ENCODE peak calls at places on chromosomes 4 and X, in four cellular contexts. A is tibial artery; D is CD4-positive, alpha-beta memory T cell; R is heart left ventricle. Y is an unnamed sample.

GRCh38 chrX:32448320-32448719 is 763.0 kb downstream of the DMD start:
- DNase-seq in D (peak; percentile 41), A (no peak), R (no peak), Y (no peak)

GRCh38 chr4:8769645-8770517 is 101.8 kb downstream of the HMX1 start:
- DNase-seq in R (peak; percentile 13), D (no peak), A (no peak), Y (no peak)

GRCh38 chr4:184262901-184263300 is 45.2 kb upstream of the ENPP6 start:
- DNase-seq in D (no peak), R (no peak), A (no peak), Y (no peak)

GRCh38 chrX:18424482-18425198 is 768 bp upstream of the CDKL5 start:
- DNase-seq in A (no peak), R (peak; percentile 28), D (peak; percentile 18), Y (peak; percentile 75)

GRCh38 chr4:5993876-5994811 is 24.1 kb downstream of the C4orf50 start:
- DNase-seq in A (no peak), D (no peak), R (no peak), Y (no peak)

GRCh38 chrX:65273152-65273551 is 261.4 kb downstream of the LAS1L start:
- DNase-seq in A (no peak), R (no peak), D (no peak), Y (no peak)

GRCh38 chrX:81354954-81355353 is 153.1 kb downstream of the SH3BGRL start:
- DNase-seq in A (no peak), D (no peak), R (no peak), Y (no peak)

GRCh38 chrX:57083143-57083542 is 38.2 kb downstream of the SPIN2B start:
- DNase-seq in A (no peak), D (no peak), R (no peak), Y (no peak)

GRCh38 chrX:70755850-70756249 is 152.7 kb downstream of the TEX11 start:
- DNase-seq in D (peak; percentile 73), R (no peak), A (no peak), Y (no peak)

GRCh38 chr4:93828332-93828829 is at the start of gene ATOH1:
- DNase-seq in A (no peak), D (no peak), R (peak; percentile 31), Y (peak; percentile 70)

GRCh38 chr4:182449186-182449880 is 206.1 kb downstream of the TENM3 start:
- DNase-seq in R (no peak), A (peak; percentile 25), D (no peak), Y (peak; percentile 70)

GRCh38 chr4:69830529-69831269 is 29.2 kb downstream of the SULT1E1 start:
- DNase-seq in D (no peak), R (no peak), A (no peak), Y (no peak)

GRCh38 chr4:139331185-139331584 is 28.9 kb upstream of the NDUFC1 start:
- DNase-seq in D (no peak), R (no peak), A (no peak), Y (no peak)

GRCh38 chr4:63582997-63583396 is 826.3 kb downstream of the TECRL start:
- DNase-seq in D (no peak), R (no peak), A (no peak), Y (no peak)

GRCh38 chrX:83845397-83845796 is 15.5 kb upstream of the CYLC1 start:
- DNase-seq in D (peak; percentile 4), A (no peak), R (no peak), Y (peak; percentile 49)

GRCh38 chr4:174023641-174024040 is 259.8 kb downstream of the FBXO8 start:
- DNase-seq in R (no peak), A (no peak), D (no peak), Y (no peak)

GRCh38 chr4:125789018-125789417 is 474.3 kb downstream of the FAT4 start:
- DNase-seq in D (no peak), A (no peak), R (no peak), Y (peak; percentile 7)

GRCh38 chrX:106999002-106999975 is 723 bp downstream of the MORC4 start:
- DNase-seq in A (peak; percentile 63), D (peak; percentile 55), R (peak; percentile 35), Y (peak; percentile 68)

GRCh38 chr4:8162625-8163024 is 4.0 kb upstream of the ABLIM2 start:
- DNase-seq in D (no peak), A (no peak), R (peak; percentile 10), Y (no peak)

GRCh38 chr4:138087181-138087714 is 154.9 kb downstream of the SLC7A11 start:
- DNase-seq in R (no peak), D (no peak), A (no peak), Y (no peak)

GRCh38 chr4:137576437-137576836 is 44.1 kb upstream of the PCDH18 start:
- DNase-seq in D (no peak), A (no peak), R (no peak), Y (no peak)

GRCh38 chr4:40987151-40987550 is 227.2 kb downstream of the APBB2 start:
- DNase-seq in A (no peak), D (no peak), R (no peak), Y (no peak)

GRCh38 chrX:100976211-100976610 is 6.7 kb downstream of the ARL13A start:
- DNase-seq in A (no peak), D (no peak), R (no peak), Y (no peak)

GRCh38 chr4:126778348-126778747 is 854.4 kb upstream of the INTU start:
- DNase-seq in A (no peak), R (no peak), D (no peak), Y (no peak)

GRCh38 chr4:37802068-37802666 is 24.3 kb upstream of the PGM2 start:
- DNase-seq in A (peak; percentile 23), D (no peak), R (peak; percentile 56), Y (peak; percentile 71)

GRCh38 chrX:118644378-118644777 is 83.0 kb upstream of the IL13RA1 start:
- DNase-seq in D (no peak), R (no peak), A (no peak), Y (peak; percentile 6)

GRCh38 chr4:3062466-3062865 is 11.9 kb downstream of the HTT-AS start:
- DNase-seq in R (no peak), D (no peak), A (no peak), Y (peak; percentile 32)

GRCh38 chr4:37389967-37390580 is 145.5 kb downstream of the NWD2 start:
- DNase-seq in R (no peak), D (peak; percentile 2), A (no peak), Y (peak; percentile 25)

GRCh38 chr4:5888706-5889696 is 3.9 kb downstream of the CRMP1 start:
- DNase-seq in R (no peak), D (no peak), A (no peak), Y (no peak)

GRCh38 chr4:145755802-145756201 is 75.9 kb downstream of the C4orf51 start:
- DNase-seq in D (no peak), A (no peak), R (no peak), Y (no peak)

GRCh38 chrX:11380187-11380586 is 87.0 kb downstream of the AMELX start:
- DNase-seq in R (no peak), D (no peak), A (peak; percentile 23), Y (no peak)

GRCh38 chr4:138666366-138666765 is 349.2 kb upstream of the NOCT start:
- DNase-seq in A (no peak), D (no peak), R (no peak), Y (peak; percentile 90)

GRCh38 chrX:33138677-33139249 is 72.6 kb downstream of the DMD start:
- DNase-seq in R (no peak), A (peak; percentile 21), D (no peak), Y (no peak)

GRCh38 chrX:2159393-2159792 is 341.4 kb downstream of the DHRSX start:
- DNase-seq in D (no peak), A (no peak), R (no peak), Y (no peak)

GRCh38 chrX:2629316-2630168 is 61.6 kb upstream of the CD99 start:
- DNase-seq in R (no peak), A (no peak), D (peak; percentile 84), Y (peak; percentile 39)

GRCh38 chr4:142091691-142092182 is 455.4 kb downstream of the IL15 start:
- DNase-seq in R (peak; percentile 42), A (peak; percentile 30), D (no peak), Y (no peak)

GRCh38 chrX:43224496-43224895 is 431.6 kb upstream of the MAOA start:
- DNase-seq in D (no peak), A (no peak), R (no peak), Y (no peak)
- H3K4me1 ChIP-seq in D (no peaks in the 10 kb centered on the region), A (no peaks in the 10 kb centered on the region), R (no peaks in the 10 kb centered on the region), Y (no peaks in the 10 kb centered on the region)

GRCh38 chrX:39689374-39690104 is 408.2 kb downstream of the BCOR start:
- DNase-seq in A (no peak), D (no peak), R (no peak), Y (no peak)
- H3K4me3 ChIP-seq in A (peak overlapping the region; percentile 50), D (no peak overlapping the region), R (peak overlapping the region; percentile 51), Y (peak overlapping the region; percentile 65)

DNA sequence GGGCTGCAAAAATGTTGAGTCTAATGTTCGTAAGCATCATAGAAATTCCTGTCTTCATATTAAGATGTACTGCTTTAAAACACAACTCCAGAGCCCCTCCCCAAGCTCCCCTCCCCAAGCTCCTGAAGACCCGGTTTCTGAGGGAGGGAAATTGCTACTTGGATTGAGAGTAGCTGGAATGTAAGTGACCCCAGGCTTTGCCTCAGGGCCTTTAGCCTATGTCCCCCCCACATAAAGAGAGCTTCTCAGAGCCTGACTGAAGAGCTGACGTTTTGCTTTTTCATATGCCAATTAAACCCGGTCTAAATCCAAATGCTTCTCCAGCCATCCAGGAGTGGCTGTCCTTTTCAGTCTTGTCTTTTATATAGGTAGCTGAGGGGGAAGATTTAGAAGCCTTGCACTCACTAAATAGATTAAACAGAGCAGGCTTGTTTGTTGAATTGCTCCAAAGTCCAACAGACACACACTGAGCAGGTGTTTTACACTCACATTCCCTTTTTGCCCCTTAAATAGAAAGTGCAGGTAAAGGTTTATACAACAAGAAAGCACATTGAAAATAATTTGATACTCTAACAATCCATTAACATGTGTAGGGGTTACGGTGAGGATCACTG is 19.6 kb downstream of the ARX start:
- DNase-seq in A (no peak), D (no peak), R (no peak), Y (no peak)
- H3K4me1 ChIP-seq in A (no peaks in the 10 kb centered on the region), D (no peaks in the 10 kb centered on the region), R (no peaks in the 10 kb centered on the region), Y (no peaks in the 10 kb centered on the region)

GRCh38 chr4:74627516-74627915 is 166.8 kb downstream of the BTC start:
- DNase-seq in D (no peak), R (no peak), A (no peak), Y (no peak)

GRCh38 chr4:74623041-74623440 is 171.3 kb downstream of the BTC start:
- DNase-seq in D (peak; percentile 9), R (no peak), A (no peak), Y (peak; percentile 36)

GRCh38 chr4:74624351-74625151 is 169.8 kb downstream of the BTC start:
- DNase-seq in A (no peak), D (no peak), R (no peak), Y (peak; percentile 78)

GRCh38 chr4:74627093-74627492 is 167.2 kb downstream of the BTC start:
- DNase-seq in R (no peak), D (no peak), A (no peak), Y (no peak)

DNA sequence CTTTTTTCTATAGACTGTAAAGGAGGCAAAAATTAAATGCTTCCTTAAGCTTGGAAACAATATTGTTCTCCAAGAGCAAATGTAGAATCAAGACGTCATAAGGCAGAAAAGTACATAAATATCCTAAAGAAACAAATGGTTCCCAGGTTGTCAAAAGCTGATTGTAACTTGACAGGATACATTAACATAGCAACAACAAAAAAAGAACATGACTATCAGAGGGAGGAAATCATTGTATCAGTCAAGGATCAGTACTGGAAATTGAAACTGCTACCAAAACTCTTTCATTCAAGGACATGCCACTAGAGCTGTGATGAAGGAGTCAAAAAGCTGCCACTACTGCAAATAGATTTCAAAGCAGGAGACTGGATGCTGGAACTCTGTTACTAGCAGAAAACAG is 168.3 kb downstream of the BTC start:
- DNase-seq in A (no peak), R (no peak), D (no peak), Y (no peak)
- H3K4me3 ChIP-seq in A (no peak overlapping the region), R (no peak overlapping the region), D (no peak overlapping the region), Y (no peak overlapping the region)

Y was measured in SJCRH30.